ENCODE peak calls at places on chromosome 6, in eight cellular contexts. One of them, this sample, is unnamed. For H3K79me2, the result is how much of the 10 kb centered on the place peaks cover.

GRCh38 chr6:127463056-127463455 is 3.9 kb upstream of the KIAA0408 start:
- DNase-seq in neural progenitor cell: no peak
- DNase-seq in OCI-LY7: no peak
- DNase-seq in GM23338: no peak
- DNase-seq in PC-3: peak
- DNase-seq in HCT116: no peak
- DNase-seq in fibroblast of lung: no peak
- DNase-seq in GM12878: no peak
- DNase-seq in this sample: no peak

GRCh38 chr6:141077355-141078333 is 1055.1 kb upstream of the GJE1 start:
- DNase-seq in neural progenitor cell: peak
- DNase-seq in OCI-LY7: peak
- DNase-seq in GM23338: peak
- DNase-seq in PC-3: peak
- DNase-seq in HCT116: peak
- DNase-seq in fibroblast of lung: no peak
- DNase-seq in GM12878: no peak
- DNase-seq in this sample: no peak

GRCh38 chr6:29760328-29760727 is 37.1 kb downstream of the HLA-F start:
- DNase-seq in neural progenitor cell: no peak
- DNase-seq in OCI-LY7: peak
- DNase-seq in GM23338: peak
- DNase-seq in PC-3: no peak
- DNase-seq in HCT116: no peak
- DNase-seq in fibroblast of lung: no peak
- DNase-seq in GM12878: no peak
- DNase-seq in this sample: no peak

GRCh38 chr6:121439456-121440250 is 4.2 kb downstream of the GJA1 start:
- DNase-seq in neural progenitor cell: peak
- DNase-seq in OCI-LY7: no peak
- DNase-seq in GM23338: no peak
- DNase-seq in PC-3: no peak
- DNase-seq in HCT116: no peak
- DNase-seq in fibroblast of lung: peak
- DNase-seq in GM12878: no peak
- DNase-seq in this sample: no peak

GRCh38 chr6:130825772-130826441 is 1.3 kb upstream of the SMLR1 start:
- DNase-seq in neural progenitor cell: no peak
- DNase-seq in OCI-LY7: peak
- DNase-seq in GM23338: peak
- DNase-seq in PC-3: no peak
- DNase-seq in HCT116: no peak
- DNase-seq in fibroblast of lung: no peak
- DNase-seq in GM12878: no peak
- DNase-seq in this sample: no peak

GRCh38 chr6:125262026-125263013 is 39.4 kb downstream of the HDDC2 start:
- DNase-seq in neural progenitor cell: no peak
- DNase-seq in OCI-LY7: no peak
- DNase-seq in GM23338: no peak
- DNase-seq in PC-3: no peak
- DNase-seq in HCT116: no peak
- DNase-seq in fibroblast of lung: peak
- DNase-seq in GM12878: no peak
- DNase-seq in this sample: no peak

GRCh38 chr6:30150671-30151395 is 10.2 kb downstream of the TRIM10 start:
- DNase-seq in neural progenitor cell: no peak
- DNase-seq in OCI-LY7: no peak
- DNase-seq in GM23338: no peak
- DNase-seq in PC-3: no peak
- DNase-seq in HCT116: no peak
- DNase-seq in fibroblast of lung: peak
- DNase-seq in GM12878: no peak
- DNase-seq in this sample: no peak

GRCh38 chr6:73169111-73169510 is 56.2 kb downstream of the KHDC1L start:
- DNase-seq in neural progenitor cell: no peak
- DNase-seq in OCI-LY7: no peak
- DNase-seq in GM23338: no peak
- DNase-seq in PC-3: no peak
- DNase-seq in HCT116: no peak
- DNase-seq in fibroblast of lung: no peak
- DNase-seq in GM12878: no peak
- DNase-seq in this sample: no peak

GRCh38 chr6:186221-186965 is 105.9 kb upstream of the DUSP22 start:
- DNase-seq in neural progenitor cell: no peak
- DNase-seq in OCI-LY7: no peak
- DNase-seq in GM23338: no peak
- DNase-seq in PC-3: no peak
- DNase-seq in HCT116: no peak
- DNase-seq in fibroblast of lung: peak
- DNase-seq in GM12878: no peak
- DNase-seq in this sample: no peak

GRCh38 chr6:129370268-129370916 is 339.6 kb downstream of the ARHGAP18 start:
- DNase-seq in neural progenitor cell: peak
- DNase-seq in OCI-LY7: peak
- DNase-seq in GM23338: peak
- DNase-seq in PC-3: peak
- DNase-seq in HCT116: peak
- DNase-seq in fibroblast of lung: peak
- DNase-seq in GM12878: no peak
- DNase-seq in this sample: no peak

GRCh38 chr6:41693281-41693838 is 42.0 kb downstream of the TFEB start:
- DNase-seq in neural progenitor cell: no peak
- DNase-seq in OCI-LY7: no peak
- DNase-seq in GM23338: no peak
- DNase-seq in PC-3: no peak
- DNase-seq in HCT116: no peak
- DNase-seq in fibroblast of lung: no peak
- DNase-seq in GM12878: no peak
- DNase-seq in this sample: no peak
- H3K79me2 ChIP-seq in neural progenitor cell: under half
- H3K79me2 ChIP-seq in OCI-LY7: under half
- H3K79me2 ChIP-seq in GM23338: under half
- H3K79me2 ChIP-seq in PC-3: under half
- H3K79me2 ChIP-seq in HCT116: under half
- H3K79me2 ChIP-seq in fibroblast of lung: under half
- H3K79me2 ChIP-seq in GM12878: under half
- H3K79me2 ChIP-seq in this sample: under half

DNA sequence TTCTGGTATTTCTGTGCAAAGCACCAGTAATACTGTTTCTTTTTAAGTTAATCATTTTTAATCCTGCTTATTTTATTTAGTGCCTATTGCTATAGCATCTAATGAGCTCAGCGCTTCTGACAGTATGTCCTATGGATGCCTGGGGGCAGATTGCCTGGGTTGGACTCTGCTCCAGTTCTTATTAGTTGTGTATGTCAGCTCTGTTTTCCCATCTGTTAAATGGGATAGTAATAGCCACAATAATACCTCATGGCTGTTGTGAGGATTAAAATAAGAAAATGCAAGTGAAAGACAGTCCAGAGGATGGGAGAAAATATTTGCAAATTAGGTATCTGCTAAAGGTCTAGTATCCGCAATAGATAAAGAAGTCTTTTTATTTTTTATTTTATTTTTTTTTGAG is 87.0 kb downstream of the UTRN start:
- DNase-seq in neural progenitor cell: no peak
- DNase-seq in OCI-LY7: no peak
- DNase-seq in GM23338: no peak
- DNase-seq in PC-3: no peak
- DNase-seq in HCT116: no peak
- DNase-seq in fibroblast of lung: no peak
- DNase-seq in GM12878: no peak
- DNase-seq in this sample: no peak
- H3K79me2 ChIP-seq in neural progenitor cell: under half
- H3K79me2 ChIP-seq in OCI-LY7: under half
- H3K79me2 ChIP-seq in GM23338: half or more
- H3K79me2 ChIP-seq in PC-3: under half
- H3K79me2 ChIP-seq in HCT116: under half
- H3K79me2 ChIP-seq in fibroblast of lung: under half
- H3K79me2 ChIP-seq in GM12878: under half
- H3K79me2 ChIP-seq in this sample: under half

GRCh38 chr6:136775548-136775947 is 16.7 kb downstream of the MAP3K5 start:
- DNase-seq in neural progenitor cell: no peak
- DNase-seq in OCI-LY7: no peak
- DNase-seq in GM23338: no peak
- DNase-seq in PC-3: no peak
- DNase-seq in HCT116: no peak
- DNase-seq in fibroblast of lung: peak
- DNase-seq in GM12878: no peak
- DNase-seq in this sample: no peak

GRCh38 chr6:136772685-136773472 is 19.4 kb downstream of the MAP3K5 start:
- DNase-seq in neural progenitor cell: peak
- DNase-seq in OCI-LY7: peak
- DNase-seq in GM23338: peak
- DNase-seq in PC-3: no peak
- DNase-seq in HCT116: no peak
- DNase-seq in fibroblast of lung: peak
- DNase-seq in GM12878: peak
- DNase-seq in this sample: no peak

GRCh38 chr6:136774228-136775041 is 17.8 kb downstream of the MAP3K5 start:
- DNase-seq in neural progenitor cell: no peak
- DNase-seq in OCI-LY7: no peak
- DNase-seq in GM23338: no peak
- DNase-seq in PC-3: peak
- DNase-seq in HCT116: no peak
- DNase-seq in fibroblast of lung: peak
- DNase-seq in GM12878: no peak
- DNase-seq in this sample: no peak

GRCh38 chr6:136773473-136773796 is 18.8 kb downstream of the MAP3K5 start:
- DNase-seq in neural progenitor cell: no peak
- DNase-seq in OCI-LY7: no peak
- DNase-seq in GM23338: no peak
- DNase-seq in PC-3: no peak
- DNase-seq in HCT116: no peak
- DNase-seq in fibroblast of lung: no peak
- DNase-seq in GM12878: no peak
- DNase-seq in this sample: no peak

GRCh38 chr6:136775081-136775480 is 17.2 kb downstream of the MAP3K5 start:
- DNase-seq in neural progenitor cell: no peak
- DNase-seq in OCI-LY7: no peak
- DNase-seq in GM23338: no peak
- DNase-seq in PC-3: no peak
- DNase-seq in HCT116: no peak
- DNase-seq in fibroblast of lung: no peak
- DNase-seq in GM12878: no peak
- DNase-seq in this sample: no peak
- H3K79me2 ChIP-seq in neural progenitor cell: under half
- H3K79me2 ChIP-seq in OCI-LY7: half or more
- H3K79me2 ChIP-seq in GM23338: under half
- H3K79me2 ChIP-seq in PC-3: under half
- H3K79me2 ChIP-seq in HCT116: under half
- H3K79me2 ChIP-seq in fibroblast of lung: under half
- H3K79me2 ChIP-seq in GM12878: half or more
- H3K79me2 ChIP-seq in this sample: under half

GRCh38 chr6:32191696-32192607 is 491 bp downstream of the GPSM3 start:
- DNase-seq in neural progenitor cell: no peak
- DNase-seq in OCI-LY7: no peak
- DNase-seq in GM23338: no peak
- DNase-seq in PC-3: no peak
- DNase-seq in HCT116: no peak
- DNase-seq in fibroblast of lung: no peak
- DNase-seq in GM12878: no peak
- DNase-seq in this sample: no peak
- H3K79me2 ChIP-seq in neural progenitor cell: under half
- H3K79me2 ChIP-seq in OCI-LY7: under half
- H3K79me2 ChIP-seq in GM23338: under half
- H3K79me2 ChIP-seq in PC-3: under half
- H3K79me2 ChIP-seq in HCT116: under half
- H3K79me2 ChIP-seq in fibroblast of lung: under half
- H3K79me2 ChIP-seq in GM12878: half or more
- H3K79me2 ChIP-seq in this sample: under half

GRCh38 chr6:34684364-34684763 is 12.2 kb downstream of the ILRUN start:
- DNase-seq in neural progenitor cell: no peak
- DNase-seq in OCI-LY7: no peak
- DNase-seq in GM23338: no peak
- DNase-seq in PC-3: no peak
- DNase-seq in HCT116: no peak
- DNase-seq in fibroblast of lung: no peak
- DNase-seq in GM12878: no peak
- DNase-seq in this sample: no peak
- H3K79me2 ChIP-seq in neural progenitor cell: half or more
- H3K79me2 ChIP-seq in OCI-LY7: half or more
- H3K79me2 ChIP-seq in GM23338: half or more
- H3K79me2 ChIP-seq in PC-3: half or more
- H3K79me2 ChIP-seq in HCT116: half or more
- H3K79me2 ChIP-seq in fibroblast of lung: half or more
- H3K79me2 ChIP-seq in GM12878: half or more
- H3K79me2 ChIP-seq in this sample: half or more

GRCh38 chr6:106511274-106512047 is 117.8 kb downstream of the RTN4IP1 start:
- DNase-seq in neural progenitor cell: peak
- DNase-seq in OCI-LY7: peak
- DNase-seq in GM23338: peak
- DNase-seq in PC-3: peak
- DNase-seq in HCT116: no peak
- DNase-seq in fibroblast of lung: peak
- DNase-seq in GM12878: no peak
- DNase-seq in this sample: no peak
- H3K79me2 ChIP-seq in neural progenitor cell: under half
- H3K79me2 ChIP-seq in OCI-LY7: under half
- H3K79me2 ChIP-seq in GM23338: under half
- H3K79me2 ChIP-seq in PC-3: half or more
- H3K79me2 ChIP-seq in HCT116: under half
- H3K79me2 ChIP-seq in fibroblast of lung: under half
- H3K79me2 ChIP-seq in GM12878: under half
- H3K79me2 ChIP-seq in this sample: under half